ENCODE peak calls at places on chromosomes 4 and X, in ten cellular contexts. W, M, D, I, F, B, J, H, T and X are unnamed samples.

GRCh38 chr4:148196168-148196567 is 246.0 kb downstream of the NR3C2 start:
- DNase-seq in W (no peak), M (no peak), D (no peak), I (no peak), F (no peak), B (no peak), J (no peak), H (no peak), T (no peak), X (no peak)

GRCh38 chr4:153432971-153433752 is 33.0 kb upstream of the TMEM131L start:
- DNase-seq in W (peak), M (peak), D (peak), I (peak), F (no peak), B (peak), J (peak), H (peak), T (peak), X (peak)

GRCh38 chr4:150366487-150366999 is 215.4 kb upstream of the MAB21L2 start:
- DNase-seq in W (no peak), M (no peak), D (peak), I (no peak), F (peak), B (peak), J (no peak), H (no peak), T (peak), X (peak)

GRCh38 chr4:14726441-14727405 is 275.6 kb upstream of the CPEB2 start:
- DNase-seq in W (no peak), M (peak), D (no peak), I (no peak), F (no peak), B (no peak), J (no peak), H (peak), T (no peak), X (peak)

GRCh38 chr4:171203425-171203824 is 609.8 kb upstream of the GALNTL6 start:
- DNase-seq in W (no peak), M (peak), D (no peak), I (no peak), F (no peak), B (no peak), J (no peak), H (peak), T (no peak), X (no peak)

GRCh38 chr4:7734651-7735260 is 204.9 kb downstream of the AFAP1 start:
- DNase-seq in W (no peak), M (no peak), D (no peak), I (no peak), F (no peak), B (no peak), J (no peak), H (no peak), T (no peak), X (no peak)

GRCh38 chrX:42530027-42530426 is 247.9 kb downstream of the PPP1R2C start:
- DNase-seq in W (peak), M (peak), D (no peak), I (no peak), F (no peak), B (no peak), J (no peak), H (peak), T (no peak), X (peak)

GRCh38 chr4:3322059-3322550 is 29.3 kb downstream of the RGS12 start:
- DNase-seq in W (no peak), M (no peak), D (no peak), I (no peak), F (peak), B (no peak), J (no peak), H (peak), T (no peak), X (peak)

GRCh38 chr4:42302348-42302747 is 94.9 kb upstream of the SHISA3 start:
- DNase-seq in W (peak), M (no peak), D (peak), I (peak), F (peak), B (no peak), J (no peak), H (peak), T (peak), X (peak)

GRCh38 chr4:93157984-93158383 is 670.6 kb upstream of the ATOH1 start:
- DNase-seq in W (peak), M (no peak), D (no peak), I (no peak), F (no peak), B (no peak), J (no peak), H (no peak), T (no peak), X (peak)

GRCh38 chrX:79281775-79282174 is 85.4 kb downstream of the ITM2A start:
- DNase-seq in W (no peak), M (no peak), D (no peak), I (no peak), F (no peak), B (no peak), J (no peak), H (no peak), T (no peak), X (no peak)

GRCh38 chrX:70336767-70337166 is 46.9 kb downstream of the KIF4A start:
- DNase-seq in W (no peak), M (no peak), D (no peak), I (no peak), F (no peak), B (no peak), J (no peak), H (no peak), T (no peak), X (no peak)

GRCh38 chr4:154416183-154416543 is 75.4 kb downstream of the DCHS2 start:
- DNase-seq in W (no peak), M (no peak), D (peak), I (peak), F (peak), B (no peak), J (no peak), H (no peak), T (no peak), X (peak)

GRCh38 chrX:48961585-48962091 is 4.2 kb upstream of the OTUD5 start:
- DNase-seq in W (no peak), M (no peak), D (no peak), I (peak), F (no peak), B (no peak), J (no peak), H (peak), T (no peak), X (peak)

GRCh38 chrX:69214463-69214862 is 49.2 kb upstream of the PJA1 start:
- DNase-seq in W (no peak), M (no peak), D (no peak), I (no peak), F (no peak), B (no peak), J (no peak), H (no peak), T (no peak), X (no peak)

GRCh38 chr4:38759077-38759789 is 23.6 kb downstream of the TLR10 start:
- DNase-seq in W (peak), M (no peak), D (peak), I (peak), F (peak), B (peak), J (peak), H (peak), T (no peak), X (peak)

GRCh38 chr4:70518716-70519115 is 347 bp downstream of the AMTN start:
- DNase-seq in W (no peak), M (no peak), D (no peak), I (no peak), F (no peak), B (no peak), J (no peak), H (peak), T (no peak), X (no peak)

GRCh38 chrX:8783100-8784098 is 17.8 kb downstream of the FAM9A start:
- DNase-seq in W (no peak), M (no peak), D (peak), I (no peak), F (no peak), B (peak), J (no peak), H (peak), T (no peak), X (no peak)

GRCh38 chr4:143386812-143387211 is 50.1 kb downstream of the GAB1 start:
- DNase-seq in W (no peak), M (no peak), D (no peak), I (no peak), F (no peak), B (no peak), J (no peak), H (peak), T (no peak), X (no peak)

GRCh38 chrX:74500555-74500954 is 79.3 kb downstream of the SLC16A2 start:
- DNase-seq in W (no peak), M (no peak), D (no peak), I (no peak), F (no peak), B (no peak), J (no peak), H (no peak), T (no peak), X (no peak)

GRCh38 chr4:24794916-24795665 is at the start of gene SOD3:
- DNase-seq in W (peak), M (no peak), D (no peak), I (no peak), F (peak), B (no peak), J (peak), H (peak), T (no peak), X (peak)

GRCh38 chr4:177250056-177250696 is 59.5 kb upstream of the NEIL3 start:
- DNase-seq in W (peak), M (peak), D (peak), I (peak), F (peak), B (peak), J (peak), H (peak), T (peak), X (peak)

GRCh38 chr4:81359207-81359606 is 112.5 kb downstream of the RASGEF1B start:
- DNase-seq in W (no peak), M (no peak), D (no peak), I (no peak), F (no peak), B (no peak), J (no peak), H (no peak), T (no peak), X (no peak)

GRCh38 chr4:124060261-124060918 is 652.1 kb downstream of the ANKRD50 start:
- DNase-seq in W (no peak), M (no peak), D (no peak), I (peak), F (no peak), B (no peak), J (peak), H (peak), T (no peak), X (peak)

GRCh38 chr4:69322055-69322454 is 41.8 kb downstream of the UGT2B28 start:
- DNase-seq in W (no peak), M (peak), D (no peak), I (no peak), F (no peak), B (no peak), J (no peak), H (peak), T (no peak), X (no peak)

GRCh38 chr4:7769936-7770674 is 169.6 kb downstream of the AFAP1 start:
- DNase-seq in W (peak), M (no peak), D (peak), I (no peak), F (no peak), B (peak), J (no peak), H (peak), T (peak), X (peak)

GRCh38 chr4:97457253-97457652 is 686.0 kb downstream of the STPG2 start:
- DNase-seq in W (no peak), M (no peak), D (no peak), I (no peak), F (no peak), B (no peak), J (no peak), H (no peak), T (peak), X (no peak)

GRCh38 chr4:69523385-69524132 is 27.9 kb upstream of the UGT2B4 start:
- DNase-seq in W (no peak), M (no peak), D (no peak), I (no peak), F (no peak), B (no peak), J (no peak), H (no peak), T (no peak), X (no peak)

GRCh38 chrX:119272882-119273806 is 37.1 kb downstream of the PGRMC1 start:
- DNase-seq in W (no peak), M (no peak), D (no peak), I (no peak), F (no peak), B (no peak), J (no peak), H (peak), T (no peak), X (peak)

GRCh38 chrX:79270401-79270800 is 96.7 kb downstream of the ITM2A start:
- DNase-seq in W (peak), M (no peak), D (no peak), I (peak), F (no peak), B (peak), J (peak), H (peak), T (no peak), X (peak)